ENCODE peak calls at places on chromosomes 7 and 10, in four cellular contexts. One of them, this sample, is unnamed.

GRCh38 chr7:75624134-75624832 is 114.5 kb downstream of the HIP1 start:
- DNase-seq in aorta: peak; percentile 83
- DNase-seq in naive thymus-derived CD4-positive, alpha-beta T cell: no peak
- DNase-seq in heart left ventricle: peak; percentile 77
- DNase-seq in this sample: peak; percentile 75

GRCh38 chr10:92079003-92079402 is 155.4 kb downstream of the BTAF1 start:
- DNase-seq in aorta: no peak
- DNase-seq in naive thymus-derived CD4-positive, alpha-beta T cell: no peak
- DNase-seq in heart left ventricle: no peak
- DNase-seq in this sample: no peak

GRCh38 chr10:121368347-121369025 is 229.8 kb downstream of the FGFR2 start:
- DNase-seq in aorta: no peak
- DNase-seq in naive thymus-derived CD4-positive, alpha-beta T cell: no peak
- DNase-seq in heart left ventricle: no peak
- DNase-seq in this sample: no peak

GRCh38 chr7:30003098-30003497 is 13.5 kb upstream of the SCRN1 start:
- DNase-seq in aorta: no peak
- DNase-seq in naive thymus-derived CD4-positive, alpha-beta T cell: no peak
- DNase-seq in heart left ventricle: no peak
- DNase-seq in this sample: no peak

GRCh38 chr10:6091630-6092029 is 2.8 kb downstream of the RBM17 start:
- DNase-seq in aorta: no peak
- DNase-seq in naive thymus-derived CD4-positive, alpha-beta T cell: peak; percentile 35
- DNase-seq in heart left ventricle: no peak
- DNase-seq in this sample: no peak

GRCh38 chr10:54441286-54441685 is 359.7 kb downstream of the PCDH15 start:
- DNase-seq in aorta: no peak
- DNase-seq in naive thymus-derived CD4-positive, alpha-beta T cell: no peak
- DNase-seq in heart left ventricle: no peak
- DNase-seq in this sample: no peak

GRCh38 chr10:80794996-80795395 is 257.3 kb downstream of the SH2D4B start:
- DNase-seq in aorta: no peak
- DNase-seq in naive thymus-derived CD4-positive, alpha-beta T cell: no peak
- DNase-seq in heart left ventricle: no peak
- DNase-seq in this sample: no peak

GRCh38 chr7:90178592-90179279 is 24.5 kb downstream of the STEAP1 start:
- DNase-seq in aorta: no peak
- DNase-seq in naive thymus-derived CD4-positive, alpha-beta T cell: no peak
- DNase-seq in heart left ventricle: no peak
- DNase-seq in this sample: no peak

GRCh38 chr10:3803295-3803883 is 18.4 kb upstream of the KLF6 start:
- DNase-seq in aorta: no peak
- DNase-seq in naive thymus-derived CD4-positive, alpha-beta T cell: no peak
- DNase-seq in heart left ventricle: no peak
- DNase-seq in this sample: no peak

GRCh38 chr10:3806603-3807002 is 21.6 kb upstream of the KLF6 start:
- DNase-seq in aorta: no peak
- DNase-seq in naive thymus-derived CD4-positive, alpha-beta T cell: no peak
- DNase-seq in heart left ventricle: no peak
- DNase-seq in this sample: no peak

GRCh38 chr10:3803884-3804741 is 19.1 kb upstream of the KLF6 start:
- DNase-seq in aorta: no peak
- DNase-seq in naive thymus-derived CD4-positive, alpha-beta T cell: peak; percentile 83
- DNase-seq in heart left ventricle: no peak
- DNase-seq in this sample: no peak

GRCh38 chr10:3805791-3806381 is 20.9 kb upstream of the KLF6 start:
- DNase-seq in aorta: no peak
- DNase-seq in naive thymus-derived CD4-positive, alpha-beta T cell: peak; percentile 31
- DNase-seq in heart left ventricle: peak; percentile 76
- DNase-seq in this sample: no peak

GRCh38 chr10:3805227-3805790 is 20.3 kb upstream of the KLF6 start:
- DNase-seq in aorta: no peak
- DNase-seq in naive thymus-derived CD4-positive, alpha-beta T cell: peak; percentile 91
- DNase-seq in heart left ventricle: no peak
- DNase-seq in this sample: no peak
- H3K4me3 ChIP-seq in aorta: no peak overlapping the region
- H3K4me3 ChIP-seq in naive thymus-derived CD4-positive, alpha-beta T cell: peak overlapping the region; percentile 38
- H3K4me3 ChIP-seq in heart left ventricle: no peak overlapping the region
- H3K4me3 ChIP-seq in this sample: no peak overlapping the region

GRCh38 chr7:96321041-96321669 is 743 bp downstream of the SLC25A13 start:
- DNase-seq in aorta: peak; percentile 90
- DNase-seq in naive thymus-derived CD4-positive, alpha-beta T cell: peak; percentile 32
- DNase-seq in heart left ventricle: peak; percentile 89
- DNase-seq in this sample: peak; percentile 84
- H3K4me3 ChIP-seq in aorta: peak overlapping the region; percentile 52
- H3K4me3 ChIP-seq in naive thymus-derived CD4-positive, alpha-beta T cell: peak overlapping the region; percentile 77
- H3K4me3 ChIP-seq in heart left ventricle: peak overlapping the region; percentile 83
- H3K4me3 ChIP-seq in this sample: peak overlapping the region; percentile 99

DNA sequence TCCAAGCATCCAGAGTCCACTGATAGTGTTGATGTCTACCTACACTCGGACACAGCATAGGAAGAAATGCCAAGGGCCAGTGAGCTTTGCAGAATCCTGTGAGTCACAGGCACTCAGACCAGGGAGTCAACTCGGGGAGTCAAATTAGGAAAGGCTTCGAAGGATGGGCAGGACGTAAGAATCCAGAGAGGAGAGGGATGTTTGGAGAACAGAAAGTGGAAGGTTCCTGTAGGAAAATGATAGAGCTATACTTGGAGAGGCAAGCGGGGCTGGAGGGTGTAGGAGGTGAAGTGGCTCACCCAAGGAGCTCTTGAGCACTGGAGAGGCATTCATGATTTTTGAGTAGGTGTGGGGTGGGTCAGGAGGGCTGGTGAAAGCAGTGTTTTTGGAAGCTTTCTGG is 3.0 kb downstream of the ZYX start:
- DNase-seq in aorta: no peak
- DNase-seq in naive thymus-derived CD4-positive, alpha-beta T cell: no peak
- DNase-seq in heart left ventricle: no peak
- DNase-seq in this sample: no peak
- H3K4me3 ChIP-seq in aorta: no peak overlapping the region
- H3K4me3 ChIP-seq in naive thymus-derived CD4-positive, alpha-beta T cell: no peak overlapping the region
- H3K4me3 ChIP-seq in heart left ventricle: peak overlapping the region; percentile 73
- H3K4me3 ChIP-seq in this sample: peak overlapping the region; percentile 1

DNA sequence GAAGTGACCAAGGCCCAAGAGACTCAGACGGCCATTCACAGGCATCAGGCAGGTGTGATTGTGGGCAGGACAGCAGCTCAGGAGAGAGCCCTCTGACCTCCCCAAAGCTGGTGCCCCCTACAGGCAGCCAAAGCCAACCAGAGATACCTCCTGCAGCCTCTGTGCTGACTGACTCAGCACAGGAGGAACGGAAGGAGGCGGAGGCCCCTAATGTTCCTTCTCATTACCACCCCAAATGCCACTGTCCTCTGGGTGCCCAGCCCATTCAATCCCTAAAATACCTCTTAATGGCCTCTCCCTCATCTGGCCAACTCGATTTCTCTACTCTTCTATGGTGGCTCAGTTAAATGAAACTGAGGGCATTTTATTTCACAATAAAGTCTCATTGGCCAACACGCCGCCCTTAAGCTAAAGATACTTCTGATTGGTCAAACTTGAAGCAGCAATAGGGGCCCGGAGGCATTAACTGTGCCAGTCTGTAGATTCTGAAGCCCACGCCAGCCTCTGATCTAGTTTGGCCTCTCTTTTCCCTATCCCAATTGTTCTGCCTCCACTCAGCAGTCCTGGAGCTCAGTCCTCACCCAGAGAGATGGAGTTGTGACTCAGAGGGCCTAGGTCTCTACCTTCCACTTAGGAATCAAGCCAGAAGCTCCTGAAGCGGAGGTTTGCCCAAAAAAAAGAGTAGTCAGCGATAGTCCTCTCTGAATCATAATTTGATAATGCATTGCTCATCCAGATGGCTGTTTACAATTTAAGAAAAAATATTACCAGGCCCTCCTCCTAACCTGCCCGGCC is 1.2 kb downstream of the CYREN start:
- DNase-seq in aorta: peak; percentile 74
- DNase-seq in naive thymus-derived CD4-positive, alpha-beta T cell: peak; percentile 33
- DNase-seq in heart left ventricle: peak; percentile 44
- DNase-seq in this sample: no peak
- H3K4me3 ChIP-seq in aorta: peak overlapping the region; percentile 30
- H3K4me3 ChIP-seq in naive thymus-derived CD4-positive, alpha-beta T cell: peak overlapping the region; percentile 84
- H3K4me3 ChIP-seq in heart left ventricle: peak overlapping the region; percentile 90
- H3K4me3 ChIP-seq in this sample: peak overlapping the region; percentile 96

DNA sequence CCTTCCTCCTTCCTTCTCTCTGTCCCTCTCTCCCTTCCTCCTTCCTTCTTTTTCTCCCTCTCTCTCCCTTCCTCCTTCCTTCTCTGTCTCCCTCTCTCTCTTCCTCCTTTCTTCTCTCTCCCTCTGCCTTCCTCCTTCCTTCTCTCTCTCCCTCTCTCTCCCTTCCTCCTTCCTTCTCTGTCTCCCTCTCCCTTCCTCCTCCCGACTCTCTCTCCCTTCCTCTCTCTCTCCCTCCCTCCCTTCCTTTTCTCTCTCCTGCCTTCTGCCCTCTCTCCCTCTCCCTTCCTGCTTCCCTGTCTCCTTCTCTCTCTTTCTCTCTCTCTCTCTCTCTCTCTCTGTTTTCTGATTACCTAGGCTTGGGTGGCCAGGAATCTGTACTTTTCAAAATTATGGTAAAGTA is 16.6 kb upstream of the GFRA1 start:
- DNase-seq in aorta: no peak
- DNase-seq in naive thymus-derived CD4-positive, alpha-beta T cell: no peak
- DNase-seq in heart left ventricle: no peak
- DNase-seq in this sample: no peak
- H3K4me3 ChIP-seq in aorta: no peak overlapping the region
- H3K4me3 ChIP-seq in naive thymus-derived CD4-positive, alpha-beta T cell: no peak overlapping the region
- H3K4me3 ChIP-seq in heart left ventricle: no peak overlapping the region
- H3K4me3 ChIP-seq in this sample: no peak overlapping the region

GRCh38 chr10:31838065-31838464 is 90.6 kb downstream of the ARHGAP12 start:
- DNase-seq in aorta: no peak
- DNase-seq in naive thymus-derived CD4-positive, alpha-beta T cell: no peak
- DNase-seq in heart left ventricle: no peak
- DNase-seq in this sample: no peak

GRCh38 chr10:31832261-31832660 is 96.4 kb downstream of the ARHGAP12 start:
- DNase-seq in aorta: no peak
- DNase-seq in naive thymus-derived CD4-positive, alpha-beta T cell: no peak
- DNase-seq in heart left ventricle: no peak
- DNase-seq in this sample: no peak

GRCh38 chr10:31833753-31834152 is 94.9 kb downstream of the ARHGAP12 start:
- DNase-seq in aorta: no peak
- DNase-seq in naive thymus-derived CD4-positive, alpha-beta T cell: no peak
- DNase-seq in heart left ventricle: no peak
- DNase-seq in this sample: no peak

GRCh38 chr10:31838709-31839108 is 89.9 kb downstream of the ARHGAP12 start:
- DNase-seq in aorta: no peak
- DNase-seq in naive thymus-derived CD4-positive, alpha-beta T cell: no peak
- DNase-seq in heart left ventricle: no peak
- DNase-seq in this sample: no peak

DNA sequence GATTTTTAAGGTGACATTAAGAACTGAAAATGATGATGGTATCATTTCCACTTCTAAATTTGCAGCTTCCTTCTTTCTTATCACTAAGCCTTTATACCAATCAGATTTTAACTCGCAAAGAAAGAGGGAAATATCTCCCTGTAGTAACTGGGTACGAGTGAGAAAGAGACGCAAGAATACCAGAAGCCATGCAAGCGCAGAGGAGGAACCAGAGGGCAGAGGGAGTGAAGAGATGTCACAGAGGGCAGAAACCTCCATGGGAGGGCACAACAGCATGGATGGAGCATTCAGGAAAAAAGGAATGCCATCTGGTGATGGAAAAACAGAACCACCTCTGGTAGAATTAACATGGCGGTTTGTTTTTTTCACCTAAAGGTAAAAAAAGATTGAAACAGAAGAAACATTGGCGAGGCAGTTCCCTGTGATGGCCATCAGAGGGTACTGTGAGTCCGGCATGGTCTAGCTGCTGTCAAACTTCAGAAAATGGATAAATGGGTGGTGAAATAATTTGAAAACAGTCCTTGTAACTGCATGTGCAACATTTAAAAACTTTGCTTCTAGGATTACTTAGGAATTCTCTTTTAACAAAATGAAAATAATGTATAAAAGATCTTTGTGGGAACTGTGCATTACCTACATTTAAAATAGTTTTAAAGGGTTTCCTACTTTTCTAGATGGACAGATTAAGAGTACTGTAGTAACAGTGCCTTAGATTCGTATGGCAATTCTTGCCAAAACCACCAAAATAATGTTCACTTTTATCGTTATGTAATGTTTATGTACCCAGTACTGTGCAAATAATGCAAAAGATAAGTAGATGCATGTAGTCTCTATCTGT is 91.8 kb downstream of the ARHGAP12 start:
- DNase-seq in aorta: no peak
- DNase-seq in naive thymus-derived CD4-positive, alpha-beta T cell: no peak
- DNase-seq in heart left ventricle: no peak
- DNase-seq in this sample: no peak
- H3K4me3 ChIP-seq in aorta: no peak overlapping the region
- H3K4me3 ChIP-seq in naive thymus-derived CD4-positive, alpha-beta T cell: no peak overlapping the region
- H3K4me3 ChIP-seq in heart left ventricle: no peak overlapping the region
- H3K4me3 ChIP-seq in this sample: no peak overlapping the region

GRCh38 chr7:127891854-127892438 is 139.3 kb downstream of the LRRC4 start:
- DNase-seq in aorta: no peak
- DNase-seq in naive thymus-derived CD4-positive, alpha-beta T cell: no peak
- DNase-seq in heart left ventricle: no peak
- DNase-seq in this sample: no peak

GRCh38 chr7:127889677-127890076 is 141.6 kb downstream of the LRRC4 start:
- DNase-seq in aorta: no peak
- DNase-seq in naive thymus-derived CD4-positive, alpha-beta T cell: no peak
- DNase-seq in heart left ventricle: no peak
- DNase-seq in this sample: no peak

GRCh38 chr7:127890726-127891125 is 140.5 kb downstream of the LRRC4 start:
- DNase-seq in aorta: no peak
- DNase-seq in naive thymus-derived CD4-positive, alpha-beta T cell: no peak
- DNase-seq in heart left ventricle: no peak
- DNase-seq in this sample: no peak

GRCh38 chr7:127892488-127893314 is 138.5 kb downstream of the LRRC4 start:
- DNase-seq in aorta: no peak
- DNase-seq in naive thymus-derived CD4-positive, alpha-beta T cell: no peak
- DNase-seq in heart left ventricle: no peak
- DNase-seq in this sample: no peak

DNA sequence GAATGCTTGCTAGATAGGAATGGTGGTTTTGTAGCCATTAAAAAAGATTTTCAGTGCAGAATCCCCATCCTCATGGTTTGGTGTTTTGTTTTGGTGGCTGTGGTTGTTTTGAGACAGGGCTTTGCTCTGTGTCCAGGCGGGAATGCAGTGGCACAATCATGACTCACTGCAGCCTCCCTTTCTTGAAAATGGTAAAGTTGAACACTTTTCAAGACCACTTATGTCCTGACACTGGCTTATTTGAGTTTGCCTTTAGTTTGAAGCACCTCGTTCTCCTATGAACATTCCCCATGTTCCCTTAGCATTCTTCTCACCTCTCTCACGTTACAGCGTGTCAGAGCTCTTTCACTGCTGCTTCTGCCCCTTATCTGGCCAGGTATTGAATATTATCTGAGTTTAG is 140.1 kb downstream of the LRRC4 start:
- DNase-seq in aorta: no peak
- DNase-seq in naive thymus-derived CD4-positive, alpha-beta T cell: no peak
- DNase-seq in heart left ventricle: no peak
- DNase-seq in this sample: no peak
- H3K4me3 ChIP-seq in aorta: no peak overlapping the region
- H3K4me3 ChIP-seq in naive thymus-derived CD4-positive, alpha-beta T cell: no peak overlapping the region
- H3K4me3 ChIP-seq in heart left ventricle: no peak overlapping the region
- H3K4me3 ChIP-seq in this sample: no peak overlapping the region